ENCODE peak calls at places on chromosomes 1 and 21, in seven cellular contexts. X is neural crest cell, N is GM23338, M is IMR-90, Y is H9, S is body of pancreas, T is stomach. Q is an unnamed sample.

GRCh38 chr1:228084797-228085196 is 2.3 kb downstream of the ARF1 start:
- DNase-seq in N (no peak), Y (no peak), S (no peak), T (no peak), M (no peak), X (no peak), Q (no peak)

GRCh38 chr1:19038096-19038495 is 81.6 kb upstream of the IFFO2 start:
- DNase-seq in T (no peak), M (no peak), X (no peak), S (no peak), Y (no peak), N (no peak), Q (no peak)

GRCh38 chr1:245448858-245449534 is 294.2 kb downstream of the KIF26B start:
- DNase-seq in X (no peak), S (no peak), M (peak; percentile 64), N (no peak), Y (no peak), T (no peak), Q (peak; percentile 9)

GRCh38 chr21:34511787-34512451 is at the start of gene KCNE1:
- DNase-seq in N (no peak), M (no peak), X (no peak), Y (no peak), S (peak; percentile 80), T (no peak), Q (peak; percentile 47)

GRCh38 chr1:31792541-31792940 is 23.3 kb downstream of the SPOCD1 start:
- DNase-seq in N (no peak), M (no peak), T (peak; percentile 16), Y (no peak), S (no peak), X (no peak), Q (no peak)

GRCh38 chr1:24720152-24720551 is 25.1 kb upstream of the CLIC4 start:
- DNase-seq in N (no peak), S (peak; percentile 70), M (peak; percentile 85), T (peak; percentile 42), X (no peak), Y (no peak), Q (no peak)

GRCh38 chr1:235642021-235642942 is 7.3 kb downstream of the GNG4 start:
- DNase-seq in S (no peak), M (peak; percentile 67), Y (peak; percentile 81), X (no peak), N (peak; percentile 59), T (peak; percentile 37), Q (peak; percentile 30)

GRCh38 chr21:28991861-28992525 is 684 bp downstream of the LTN1 start:
- DNase-seq in N (no peak), M (no peak), Y (no peak), S (no peak), T (no peak), X (no peak), Q (no peak)

DNA sequence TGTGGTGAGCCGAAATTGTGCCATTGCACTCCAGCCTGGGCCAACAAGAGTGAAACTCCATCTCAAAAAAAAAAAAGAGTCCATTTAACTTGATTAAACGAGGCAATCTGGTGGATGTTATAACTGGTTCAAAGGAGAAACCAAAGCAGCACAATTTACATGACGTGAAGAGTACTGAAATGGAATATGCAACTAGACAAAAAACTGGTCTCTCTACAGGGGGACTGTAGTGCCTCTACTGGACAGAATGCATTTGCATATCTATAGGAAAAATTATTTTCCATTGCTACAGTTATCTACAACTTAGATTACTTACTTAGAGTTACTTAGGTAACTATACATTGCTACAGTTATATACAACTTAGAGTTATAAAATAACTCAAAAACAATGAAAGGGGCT is 2.7 kb upstream of the CAPN2 start:
- DNase-seq in Y (no peak), S (no peak), N (no peak), M (peak; percentile 67), X (no peak), T (no peak), Q (no peak)
- TF ChIP-seq CTCF in Y (no peak), S (no peak), N (no peak), M (peak; percentile 71), X (peak; percentile 57), T (peak; percentile 10), Q (peak; percentile 23)

GRCh38 chr1:224435999-224436398 is 1.4 kb upstream of the WDR26 start:
- DNase-seq in T (no peak), M (no peak), X (no peak), S (no peak), Y (no peak), N (no peak), Q (peak; percentile 76)
- TF ChIP-seq CTCF in T (no peak), M (no peak), X (no peak), S (no peak), Y (no peak), N (no peak), Q (no peak)

GRCh38 chr1:67634396-67634935 is 50.5 kb upstream of the GADD45A start:
- DNase-seq in M (no peak), Y (no peak), T (no peak), N (no peak), S (no peak), X (no peak), Q (peak; percentile 72)
- TF ChIP-seq CTCF in M (no peak), Y (no peak), T (no peak), N (no peak), S (no peak), X (no peak), Q (no peak)

DNA sequence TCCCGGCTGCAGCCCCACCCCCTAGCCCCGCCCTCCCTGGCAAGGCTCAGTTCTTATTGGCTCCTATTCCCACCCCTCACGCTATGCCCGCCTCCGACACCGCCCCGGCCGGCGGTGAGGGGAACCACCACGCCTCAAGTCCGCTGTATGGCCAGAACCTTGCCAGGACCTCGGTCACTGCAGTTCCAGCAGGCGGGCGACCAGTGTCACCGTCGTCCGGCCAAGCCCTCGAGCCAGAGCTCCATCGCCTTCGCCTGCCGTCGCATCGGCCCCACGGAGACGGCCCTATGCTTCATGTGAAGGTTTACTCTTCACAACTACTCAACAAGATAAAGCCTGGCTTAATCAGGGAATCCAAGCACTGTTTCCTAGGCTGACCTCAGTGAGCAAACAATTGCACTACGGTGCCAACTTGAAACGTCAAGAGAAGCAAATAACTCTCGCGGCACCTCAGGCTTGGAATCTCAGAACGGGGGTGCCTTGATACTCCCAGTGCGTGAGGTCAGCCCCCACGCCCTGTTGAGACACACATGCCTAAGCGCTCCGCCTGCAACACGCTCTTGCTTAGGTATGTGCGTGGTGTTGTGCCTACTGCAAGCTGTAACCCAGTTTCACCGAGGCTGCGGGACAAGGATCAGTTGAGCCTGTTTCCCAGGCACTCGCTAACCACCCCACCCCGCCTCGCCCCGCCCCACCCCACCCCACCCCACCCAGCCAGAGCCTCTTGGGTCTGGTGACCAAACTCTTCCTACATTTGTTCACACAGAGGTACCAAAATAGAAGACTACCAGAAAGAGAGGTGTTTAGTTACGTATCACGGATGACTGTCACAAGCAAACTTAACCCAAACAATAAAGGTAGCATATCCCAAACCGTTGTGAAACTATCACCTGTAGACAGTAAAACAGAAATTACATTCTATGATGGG is 498 bp upstream of the DENND2C start:
- DNase-seq in Y (peak; percentile 96), X (peak; percentile 74), T (peak; percentile 95), N (peak; percentile 95), M (peak; percentile 80), S (peak; percentile 96), Q (peak; percentile 98)
- TF ChIP-seq CTCF in Y (no peak), X (peak; percentile 18), T (peak; percentile 38), N (no peak), M (no peak), S (no peak), Q (no peak)

DNA sequence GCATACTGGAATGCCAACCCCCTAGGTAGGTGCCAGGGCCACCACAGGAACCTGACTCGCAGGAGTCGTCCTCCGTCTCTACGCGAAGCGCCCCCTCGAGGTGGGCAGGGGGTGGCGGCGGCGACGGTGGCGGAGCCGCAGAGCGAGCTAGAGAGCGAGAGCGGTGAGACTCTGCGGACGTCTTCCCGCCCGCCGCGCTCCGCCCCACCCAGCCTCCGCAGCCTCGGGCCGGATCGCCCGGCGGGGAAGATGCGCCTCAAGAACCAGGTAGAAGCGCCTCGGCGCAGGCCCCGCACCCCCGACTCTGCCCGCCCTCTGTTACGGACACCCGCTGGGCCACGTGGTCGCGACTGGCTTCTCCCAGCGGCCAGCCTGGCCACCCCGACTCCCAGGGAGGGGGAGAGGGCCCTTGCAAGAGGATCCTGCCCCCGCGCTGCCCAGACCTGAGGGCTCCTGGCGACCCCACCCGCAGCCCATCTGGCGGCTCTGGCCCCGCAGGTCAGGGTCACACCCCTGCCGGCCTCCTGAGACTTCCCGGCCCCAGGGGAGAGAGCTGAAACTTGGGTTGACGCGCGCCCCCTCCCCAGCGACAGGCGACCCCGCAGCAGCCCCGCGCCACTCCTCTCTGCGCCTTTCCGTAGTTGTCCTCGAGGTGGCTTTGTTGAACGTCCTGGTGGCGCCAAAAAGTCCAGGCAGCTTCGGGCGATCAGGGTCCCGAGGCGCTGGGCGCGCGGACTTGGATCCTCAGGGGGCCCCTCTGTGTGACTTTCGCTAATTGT is 24.4 kb upstream of the AGBL4 start:
- DNase-seq in T (no peak), X (no peak), M (no peak), N (peak; percentile 86), S (peak; percentile 12), Y (peak; percentile 74), Q (no peak)
- TF ChIP-seq CTCF in T (no peak), X (no peak), M (no peak), N (peak; percentile 81), S (peak; percentile 20), Y (no peak), Q (peak; percentile 12)

GRCh38 chr1:154193821-154194220 is 1.9 kb upstream of the TPM3 start:
- DNase-seq in N (no peak), S (peak; percentile 88), M (no peak), X (no peak), Y (no peak), T (peak; percentile 46), Q (peak; percentile 84)

GRCh38 chr1:154198756-154199562 is 7.1 kb upstream of the TPM3 start:
- DNase-seq in N (peak; percentile 90), T (no peak), M (peak; percentile 69), X (peak; percentile 47), Y (peak; percentile 46), S (peak; percentile 71), Q (peak; percentile 71)

DNA sequence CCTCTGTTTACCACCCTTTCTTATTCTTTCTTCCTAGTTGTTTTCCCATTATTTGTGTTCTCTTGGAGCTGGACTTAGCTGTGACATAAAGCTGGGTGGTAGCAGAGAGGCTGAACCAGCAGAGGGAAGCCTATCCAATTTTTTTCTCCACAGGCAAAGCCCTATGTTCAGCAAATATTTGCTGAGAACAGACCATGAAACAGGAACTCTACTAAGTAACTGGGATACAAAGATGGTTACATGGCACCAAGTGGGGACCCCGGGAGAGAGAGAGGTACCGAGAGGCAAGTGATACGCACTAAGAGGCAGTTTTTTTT is 6.6 kb downstream of the CFAP141 start:
- DNase-seq in T (no peak), N (no peak), S (no peak), X (no peak), Y (no peak), M (peak; percentile 29), Q (no peak)
- TF ChIP-seq CTCF in T (no peak), N (no peak), S (no peak), X (no peak), Y (no peak), M (no peak), Q (no peak)

DNA sequence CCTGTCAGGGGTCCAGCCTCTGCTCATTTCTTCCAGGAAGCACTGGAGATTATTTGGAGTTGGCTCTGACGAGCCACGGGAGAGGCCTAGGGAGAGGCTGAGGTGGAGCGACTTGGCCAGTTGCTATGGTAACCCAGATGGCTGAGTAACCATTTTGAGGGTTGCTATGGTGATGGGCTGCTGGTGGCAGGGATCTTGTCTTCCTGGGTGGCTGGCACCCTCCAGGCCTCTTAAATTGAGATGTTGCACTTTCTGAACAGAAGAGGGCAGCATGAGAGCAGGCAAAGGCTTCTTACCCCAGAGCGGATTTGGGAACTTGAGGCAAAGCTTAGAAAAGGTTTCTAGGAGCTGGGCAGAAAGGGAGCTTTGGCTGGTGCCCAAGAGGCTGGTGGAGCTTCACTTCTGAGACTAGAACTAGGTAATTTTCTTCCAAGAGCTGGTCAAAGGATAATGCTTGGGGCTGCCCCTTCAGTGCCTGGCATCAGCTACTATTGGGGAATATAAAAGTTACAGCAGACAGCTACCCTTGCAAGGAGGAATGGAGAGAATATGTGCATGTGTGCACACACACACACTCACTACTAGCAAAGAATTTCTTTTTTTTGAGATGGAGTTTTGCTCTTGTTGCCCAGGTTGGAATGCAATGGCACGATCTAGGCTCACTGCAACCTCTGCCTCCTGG is 72.6 kb downstream of the NDUFS5 start:
- DNase-seq in M (peak; percentile 92), N (peak; percentile 99), X (peak; percentile 57), S (peak; percentile 77), Y (peak; percentile 94), T (peak; percentile 64), Q (peak; percentile 78)
- TF ChIP-seq CTCF in M (peak; percentile 91), N (peak; percentile 96), X (peak; percentile 90), S (peak; percentile 52), Y (peak; percentile 93), T (peak; percentile 62), Q (peak; percentile 83)